ENCODE peak calls at places on chromosomes 4 and X, in four cellular contexts. One of them, this sample, is unnamed.

GRCh38 chr4:2301221-2301642 is 39.3 kb upstream of the MXD4 start:
- DNase-seq in HTR-8/SVneo: no peak
- DNase-seq in NCI-H1436: no peak
- DNase-seq in cerebellum: peak
- DNase-seq in this sample: no peak

GRCh38 chrX:154464806-154465365 is 6.8 kb downstream of the PLXNA3 start:
- DNase-seq in HTR-8/SVneo: no peak
- DNase-seq in NCI-H1436: no peak
- DNase-seq in cerebellum: no peak
- DNase-seq in this sample: no peak

GRCh38 chrX:149628280-149628679 is 3.3 kb downstream of the TMEM185A start:
- DNase-seq in HTR-8/SVneo: no peak
- DNase-seq in NCI-H1436: no peak
- DNase-seq in cerebellum: no peak
- DNase-seq in this sample: no peak

GRCh38 chr4:88219099-88219498 is 60.7 kb upstream of the ABCG2 start:
- DNase-seq in HTR-8/SVneo: peak
- DNase-seq in NCI-H1436: peak
- DNase-seq in cerebellum: peak
- DNase-seq in this sample: no peak

GRCh38 chr4:20528508-20528907 is 171.8 kb upstream of the PACRGL start:
- DNase-seq in HTR-8/SVneo: no peak
- DNase-seq in NCI-H1436: no peak
- DNase-seq in cerebellum: no peak
- DNase-seq in this sample: no peak

GRCh38 chr4:186685744-186686143 is 37.9 kb downstream of the FAT1 start:
- DNase-seq in HTR-8/SVneo: peak
- DNase-seq in NCI-H1436: no peak
- DNase-seq in cerebellum: no peak
- DNase-seq in this sample: peak

GRCh38 chr4:111449657-111450056 is 695.6 kb upstream of the FAM241A start:
- DNase-seq in HTR-8/SVneo: no peak
- DNase-seq in NCI-H1436: no peak
- DNase-seq in cerebellum: no peak
- DNase-seq in this sample: no peak

GRCh38 chr4:80814266-80814665 is 216.2 kb upstream of the BMP3 start:
- DNase-seq in HTR-8/SVneo: no peak
- DNase-seq in NCI-H1436: no peak
- DNase-seq in cerebellum: no peak
- DNase-seq in this sample: no peak

GRCh38 chr4:53196872-53197759 is 168.7 kb downstream of the SCFD2 start:
- DNase-seq in HTR-8/SVneo: peak
- DNase-seq in NCI-H1436: peak
- DNase-seq in cerebellum: peak
- DNase-seq in this sample: peak